ENCODE peak calls at places on chromosomes 3 and 15, in seven cellular contexts. Q, U, O, G, T, L and C are unnamed samples.

GRCh38 chr15:68431792-68432401 is at the start of gene ITGA11:
- DNase-seq in U (peak; percentile 28), G (no peak), T (peak; percentile 68), L (peak; percentile 84), Q (no peak), O (peak; percentile 72), C (no peak)

GRCh38 chr3:111473550-111473949 is 68.4 kb upstream of the CD96 start:
- DNase-seq in T (no peak), O (no peak), Q (no peak), U (no peak), G (peak; percentile 6), L (no peak), C (no peak)

GRCh38 chr3:168511428-168512014 is 415.8 kb upstream of the GOLIM4 start:
- DNase-seq in T (no peak), O (no peak), G (no peak), U (peak; percentile 9), L (no peak), Q (no peak), C (no peak)

GRCh38 chr15:41568350-41569017 is 9.5 kb downstream of the TYRO3 start:
- DNase-seq in L (no peak), Q (no peak), G (no peak), T (no peak), O (no peak), U (peak; percentile 47), C (no peak)

GRCh38 chr15:67680645-67681044 is 138.1 kb downstream of the MAP2K5 start:
- DNase-seq in U (peak; percentile 32), Q (no peak), T (no peak), G (no peak), L (no peak), O (no peak), C (no peak)

GRCh38 chr3:56980798-56981390 is 79.6 kb upstream of the SPATA12 start:
- DNase-seq in U (peak; percentile 36), L (no peak), G (peak; percentile 68), Q (no peak), O (no peak), T (no peak), C (peak; percentile 30)

GRCh38 chr3:63231556-63231955 is 46.6 kb upstream of the SYNPR start:
- DNase-seq in U (no peak), T (no peak), L (no peak), O (no peak), G (no peak), Q (no peak), C (no peak)

GRCh38 chr15:83626171-83626802 is 27.6 kb upstream of the ADAMTSL3 start:
- DNase-seq in G (no peak), U (no peak), Q (no peak), T (no peak), O (no peak), L (no peak), C (no peak)

GRCh38 chr3:76010252-76010651 is 224.9 kb upstream of the ZNF717 start:
- DNase-seq in T (no peak), G (no peak), U (no peak), O (no peak), L (no peak), Q (no peak), C (no peak)

GRCh38 chr3:130894130-130894872 is 417 bp downstream of the ATP2C1 start:
- DNase-seq in O (peak; percentile 71), G (no peak), L (no peak), T (peak; percentile 67), Q (no peak), U (peak; percentile 35), C (no peak)

GRCh38 chr3:184261270-184262165 is at the start of gene CAMK2N2:
- DNase-seq in T (peak; percentile 66), O (peak; percentile 61), Q (peak; percentile 22), L (no peak), U (peak; percentile 80), G (no peak), C (no peak)

GRCh38 chr3:113968986-113969385 is 21.2 kb downstream of the ZDHHC23 start:
- DNase-seq in O (no peak), Q (no peak), L (no peak), G (no peak), U (no peak), T (no peak), C (no peak)

GRCh38 chr3:142863010-142863787 is 25.7 kb downstream of the PCOLCE2 start:
- DNase-seq in T (no peak), L (no peak), O (no peak), Q (no peak), U (no peak), G (no peak), C (no peak)

GRCh38 chr3:49180116-49180515 is 8.7 kb downstream of the KLHDC8B start:
- DNase-seq in Q (no peak), L (no peak), U (no peak), T (no peak), G (no peak), O (no peak), C (no peak)